ENCODE peak calls at places on chromosomes 2 and 18, in eight cellular contexts. V, W, Z, S, G, L, M and F are unnamed samples.

GRCh38 chr2:32941944-32942690 is 4.6 kb upstream of the LTBP1 start:
- DNase-seq in V (no peak), W (no peak), Z (no peak), S (no peak), G (no peak), L (no peak), M (no peak), F (no peak)

GRCh38 chr18:58087928-58088722 is 44.1 kb downstream of the NEDD4L start:
- DNase-seq in V (no peak), W (peak), Z (no peak), S (no peak), G (peak), L (no peak), M (peak), F (no peak)

GRCh38 chr2:218367415-218368149 is 10.9 kb downstream of the CATIP start:
- DNase-seq in V (no peak), W (peak), Z (peak), S (peak), G (no peak), L (peak), M (no peak), F (no peak)

GRCh38 chr2:75772908-75773630 is 62.4 kb upstream of the GCFC2 start:
- DNase-seq in V (no peak), W (no peak), Z (no peak), S (no peak), G (no peak), L (no peak), M (no peak), F (no peak)

GRCh38 chr2:81858998-81859397 is 1554.4 kb upstream of the LRRTM1 start:
- DNase-seq in V (no peak), W (no peak), Z (no peak), S (no peak), G (no peak), L (no peak), M (no peak), F (no peak)

GRCh38 chr18:51068111-51068510 is 38.1 kb downstream of the SMAD4 start:
- DNase-seq in V (no peak), W (no peak), Z (no peak), S (no peak), G (no peak), L (no peak), M (no peak), F (no peak)

GRCh38 chr2:70959851-70960832 is 18.3 kb upstream of the ANKRD53 start:
- DNase-seq in V (no peak), W (peak), Z (no peak), S (no peak), G (no peak), L (no peak), M (no peak), F (no peak)

GRCh38 chr2:205758051-205758450 is 75.8 kb downstream of the NRP2 start:
- DNase-seq in V (peak), W (no peak), Z (no peak), S (no peak), G (no peak), L (no peak), M (no peak), F (peak)

GRCh38 chr2:71417300-71418202 is 35.8 kb upstream of the DYSF start:
- DNase-seq in V (no peak), W (peak), Z (peak), S (no peak), G (no peak), L (peak), M (no peak), F (no peak)